ENCODE peak calls at places on chromosomes 3 and 15, in six cellular contexts. One of them, this sample, is unnamed.

GRCh38 chr15:31091531-31091930 is 10.0 kb downstream of the TRPM1 start:
- DNase-seq in Calu3: no peak
- DNase-seq in heart left ventricle: no peak
- DNase-seq in GM23338: no peak
- DNase-seq in sigmoid colon: no peak
- DNase-seq in activated CD8-positive, alpha-beta T cell treated with anti-CD3 and anti-CD28 coated beads for 36 hours: no peak
- DNase-seq in this sample: no peak

GRCh38 chr3:59856921-59857320 is 807.1 kb upstream of the CFAP20DC start:
- DNase-seq in heart left ventricle: no peak
- DNase-seq in activated CD8-positive, alpha-beta T cell treated with anti-CD3 and anti-CD28 coated beads for 36 hours: no peak
- DNase-seq in sigmoid colon: no peak
- DNase-seq in GM23338: no peak
- DNase-seq in Calu3: no peak
- DNase-seq in this sample: no peak

GRCh38 chr3:29644261-29644660 is 363.4 kb downstream of the RBMS3 start:
- DNase-seq in activated CD8-positive, alpha-beta T cell treated with anti-CD3 and anti-CD28 coated beads for 36 hours: no peak
- DNase-seq in Calu3: no peak
- DNase-seq in heart left ventricle: no peak
- DNase-seq in GM23338: no peak
- DNase-seq in sigmoid colon: no peak
- DNase-seq in this sample: no peak

GRCh38 chr15:27260523-27260922 is 289.5 kb downstream of the GABRG3 start:
- DNase-seq in GM23338: no peak
- DNase-seq in activated CD8-positive, alpha-beta T cell treated with anti-CD3 and anti-CD28 coated beads for 36 hours: no peak
- DNase-seq in sigmoid colon: no peak
- DNase-seq in Calu3: no peak
- DNase-seq in heart left ventricle: no peak
- DNase-seq in this sample: no peak

GRCh38 chr3:126846316-126846715 is 136.6 kb upstream of the PLXNA1 start:
- DNase-seq in activated CD8-positive, alpha-beta T cell treated with anti-CD3 and anti-CD28 coated beads for 36 hours: no peak
- DNase-seq in GM23338: no peak
- DNase-seq in heart left ventricle: no peak
- DNase-seq in sigmoid colon: no peak
- DNase-seq in Calu3: no peak
- DNase-seq in this sample: no peak

GRCh38 chr3:160801386-160802118 is 45.5 kb downstream of the PPM1L start:
- DNase-seq in sigmoid colon: peak
- DNase-seq in heart left ventricle: no peak
- DNase-seq in GM23338: no peak
- DNase-seq in activated CD8-positive, alpha-beta T cell treated with anti-CD3 and anti-CD28 coated beads for 36 hours: peak
- DNase-seq in Calu3: no peak
- DNase-seq in this sample: peak

GRCh38 chr3:63795438-63795837 is 23.7 kb upstream of the C3orf49 start:
- DNase-seq in activated CD8-positive, alpha-beta T cell treated with anti-CD3 and anti-CD28 coated beads for 36 hours: no peak
- DNase-seq in Calu3: no peak
- DNase-seq in sigmoid colon: no peak
- DNase-seq in heart left ventricle: no peak
- DNase-seq in GM23338: no peak
- DNase-seq in this sample: no peak

GRCh38 chr15:81274932-81275341 is 49.0 kb downstream of the STARD5 start:
- DNase-seq in Calu3: peak
- DNase-seq in heart left ventricle: peak
- DNase-seq in GM23338: peak
- DNase-seq in activated CD8-positive, alpha-beta T cell treated with anti-CD3 and anti-CD28 coated beads for 36 hours: peak
- DNase-seq in sigmoid colon: peak
- DNase-seq in this sample: peak

GRCh38 chr3:173938159-173938558 is 540.6 kb downstream of the NLGN1 start:
- DNase-seq in sigmoid colon: no peak
- DNase-seq in heart left ventricle: no peak
- DNase-seq in GM23338: peak
- DNase-seq in activated CD8-positive, alpha-beta T cell treated with anti-CD3 and anti-CD28 coated beads for 36 hours: no peak
- DNase-seq in Calu3: no peak
- DNase-seq in this sample: no peak

GRCh38 chr15:25510146-25510545 is 71.3 kb upstream of the UBE3A start:
- DNase-seq in Calu3: no peak
- DNase-seq in GM23338: no peak
- DNase-seq in heart left ventricle: no peak
- DNase-seq in activated CD8-positive, alpha-beta T cell treated with anti-CD3 and anti-CD28 coated beads for 36 hours: no peak
- DNase-seq in sigmoid colon: no peak
- DNase-seq in this sample: no peak

GRCh38 chr3:39446444-39446843 is 21.0 kb upstream of the MOBP start:
- DNase-seq in activated CD8-positive, alpha-beta T cell treated with anti-CD3 and anti-CD28 coated beads for 36 hours: no peak
- DNase-seq in heart left ventricle: no peak
- DNase-seq in sigmoid colon: no peak
- DNase-seq in Calu3: no peak
- DNase-seq in GM23338: no peak
- DNase-seq in this sample: no peak

GRCh38 chr3:197491923-197492664 is 63.7 kb downstream of the BDH1 start:
- DNase-seq in Calu3: no peak
- DNase-seq in activated CD8-positive, alpha-beta T cell treated with anti-CD3 and anti-CD28 coated beads for 36 hours: no peak
- DNase-seq in GM23338: no peak
- DNase-seq in sigmoid colon: no peak
- DNase-seq in heart left ventricle: no peak
- DNase-seq in this sample: no peak

GRCh38 chr3:197487911-197488391 is 67.8 kb downstream of the BDH1 start:
- DNase-seq in Calu3: peak
- DNase-seq in heart left ventricle: peak
- DNase-seq in sigmoid colon: no peak
- DNase-seq in GM23338: no peak
- DNase-seq in activated CD8-positive, alpha-beta T cell treated with anti-CD3 and anti-CD28 coated beads for 36 hours: no peak
- DNase-seq in this sample: no peak

GRCh38 chr3:197491478-197491877 is 64.3 kb downstream of the BDH1 start:
- DNase-seq in GM23338: no peak
- DNase-seq in heart left ventricle: no peak
- DNase-seq in Calu3: no peak
- DNase-seq in sigmoid colon: no peak
- DNase-seq in activated CD8-positive, alpha-beta T cell treated with anti-CD3 and anti-CD28 coated beads for 36 hours: no peak
- DNase-seq in this sample: no peak

GRCh38 chr3:197490659-197491058 is 65.1 kb downstream of the BDH1 start:
- DNase-seq in activated CD8-positive, alpha-beta T cell treated with anti-CD3 and anti-CD28 coated beads for 36 hours: no peak
- DNase-seq in GM23338: no peak
- DNase-seq in sigmoid colon: no peak
- DNase-seq in Calu3: no peak
- DNase-seq in heart left ventricle: no peak
- DNase-seq in this sample: no peak

DNA sequence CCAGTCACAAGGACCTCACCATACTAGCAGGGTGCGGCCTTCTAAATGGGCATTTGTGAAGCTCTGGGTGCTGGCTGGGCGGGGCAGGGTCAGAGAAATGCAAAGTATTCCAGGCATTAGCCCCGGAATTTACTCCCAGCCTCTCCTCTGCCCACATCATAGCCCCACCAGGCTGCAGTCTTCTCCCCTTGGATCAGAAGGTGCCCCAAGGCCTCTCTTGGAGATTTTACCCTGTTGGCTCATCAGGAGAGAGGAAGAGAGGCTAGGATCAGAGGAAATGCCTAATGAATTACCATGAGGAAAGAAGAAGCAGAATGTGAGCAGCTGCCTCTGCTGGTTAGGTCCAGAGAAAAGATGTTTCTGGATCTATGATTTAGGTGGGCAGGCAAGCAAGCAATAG is 65.7 kb downstream of the BDH1 start:
- DNase-seq in sigmoid colon: no peak
- DNase-seq in activated CD8-positive, alpha-beta T cell treated with anti-CD3 and anti-CD28 coated beads for 36 hours: no peak
- DNase-seq in heart left ventricle: no peak
- DNase-seq in GM23338: no peak
- DNase-seq in Calu3: peak
- DNase-seq in this sample: no peak
- TF ChIP-seq CTCF in sigmoid colon: no peak
- TF ChIP-seq CTCF in activated CD8-positive, alpha-beta T cell treated with anti-CD3 and anti-CD28 coated beads for 36 hours: no peak
- TF ChIP-seq CTCF in heart left ventricle: no peak
- TF ChIP-seq CTCF in GM23338: no peak
- TF ChIP-seq CTCF in Calu3: no peak
- TF ChIP-seq CTCF in this sample: no peak

GRCh38 chr15:67254238-67255175 is at the start of the genes AAGAB and IQCH:
- DNase-seq in GM23338: peak
- DNase-seq in heart left ventricle: peak
- DNase-seq in activated CD8-positive, alpha-beta T cell treated with anti-CD3 and anti-CD28 coated beads for 36 hours: peak
- DNase-seq in Calu3: peak
- DNase-seq in sigmoid colon: peak
- DNase-seq in this sample: peak
- TF ChIP-seq CTCF in GM23338: no peak
- TF ChIP-seq CTCF in heart left ventricle: peak
- TF ChIP-seq CTCF in activated CD8-positive, alpha-beta T cell treated with anti-CD3 and anti-CD28 coated beads for 36 hours: no peak
- TF ChIP-seq CTCF in Calu3: no peak
- TF ChIP-seq CTCF in sigmoid colon: no peak
- TF ChIP-seq CTCF in this sample: peak

DNA sequence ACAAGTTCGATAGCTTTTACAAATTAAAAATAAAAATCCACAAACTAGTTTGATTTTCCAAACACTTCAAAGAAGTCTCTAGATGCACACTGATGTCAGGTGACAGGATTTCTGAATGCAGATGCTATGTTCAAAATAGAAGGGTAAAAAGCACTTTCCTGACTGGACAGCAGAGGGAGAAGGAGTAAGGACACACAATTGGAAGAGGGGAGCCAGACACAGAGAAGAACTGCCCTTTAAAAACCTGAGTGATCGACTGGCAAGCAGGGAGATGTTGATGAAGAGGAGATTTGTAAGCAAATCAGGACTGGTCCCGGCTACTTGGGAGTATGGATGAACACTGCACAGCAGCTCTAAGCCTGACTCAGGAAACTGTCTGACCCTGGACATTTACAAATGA is 612.8 kb downstream of the MAGI1 start:
- DNase-seq in sigmoid colon: no peak
- DNase-seq in activated CD8-positive, alpha-beta T cell treated with anti-CD3 and anti-CD28 coated beads for 36 hours: no peak
- DNase-seq in heart left ventricle: no peak
- DNase-seq in GM23338: peak
- DNase-seq in Calu3: peak
- DNase-seq in this sample: no peak
- TF ChIP-seq CTCF in sigmoid colon: peak
- TF ChIP-seq CTCF in activated CD8-positive, alpha-beta T cell treated with anti-CD3 and anti-CD28 coated beads for 36 hours: no peak
- TF ChIP-seq CTCF in heart left ventricle: peak
- TF ChIP-seq CTCF in GM23338: peak
- TF ChIP-seq CTCF in Calu3: no peak
- TF ChIP-seq CTCF in this sample: no peak

DNA sequence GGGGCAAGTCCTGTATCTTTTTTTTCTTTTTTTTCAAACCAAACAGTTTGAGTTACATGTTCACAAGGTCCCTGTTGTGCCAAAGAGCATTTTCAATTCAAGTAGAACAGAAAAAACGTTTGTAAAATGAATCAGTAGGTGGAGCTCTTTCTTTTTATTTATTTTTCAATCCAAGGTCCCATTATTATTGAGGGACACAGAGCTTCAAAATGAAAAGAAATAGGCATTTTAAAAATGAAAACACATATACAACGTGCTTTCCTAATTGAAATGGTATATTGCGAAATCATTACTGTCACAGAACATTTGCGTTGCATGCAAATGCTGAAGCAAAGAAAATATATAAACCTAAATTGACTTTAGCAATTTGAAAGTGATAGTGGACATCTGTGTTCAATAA is 711.0 kb downstream of the MECOM start:
- DNase-seq in Calu3: no peak
- DNase-seq in GM23338: no peak
- DNase-seq in heart left ventricle: no peak
- DNase-seq in sigmoid colon: no peak
- DNase-seq in activated CD8-positive, alpha-beta T cell treated with anti-CD3 and anti-CD28 coated beads for 36 hours: no peak
- DNase-seq in this sample: no peak
- TF ChIP-seq CTCF in Calu3: no peak
- TF ChIP-seq CTCF in GM23338: no peak
- TF ChIP-seq CTCF in heart left ventricle: peak
- TF ChIP-seq CTCF in sigmoid colon: no peak
- TF ChIP-seq CTCF in activated CD8-positive, alpha-beta T cell treated with anti-CD3 and anti-CD28 coated beads for 36 hours: no peak
- TF ChIP-seq CTCF in this sample: no peak

GRCh38 chr15:41018534-41018933 is 65.3 kb downstream of the CHAC1 start:
- DNase-seq in GM23338: peak
- DNase-seq in sigmoid colon: no peak
- DNase-seq in heart left ventricle: no peak
- DNase-seq in activated CD8-positive, alpha-beta T cell treated with anti-CD3 and anti-CD28 coated beads for 36 hours: no peak
- DNase-seq in Calu3: peak
- DNase-seq in this sample: no peak
- TF ChIP-seq CTCF in GM23338: peak
- TF ChIP-seq CTCF in sigmoid colon: no peak
- TF ChIP-seq CTCF in heart left ventricle: peak
- TF ChIP-seq CTCF in activated CD8-positive, alpha-beta T cell treated with anti-CD3 and anti-CD28 coated beads for 36 hours: no peak
- TF ChIP-seq CTCF in Calu3: no peak
- TF ChIP-seq CTCF in this sample: no peak

GRCh38 chr15:44427756-44428724 is 611 bp downstream of the CTDSPL2 start:
- DNase-seq in sigmoid colon: no peak
- DNase-seq in activated CD8-positive, alpha-beta T cell treated with anti-CD3 and anti-CD28 coated beads for 36 hours: no peak
- DNase-seq in heart left ventricle: no peak
- DNase-seq in Calu3: peak
- DNase-seq in GM23338: peak
- DNase-seq in this sample: no peak
- TF ChIP-seq CTCF in sigmoid colon: no peak
- TF ChIP-seq CTCF in activated CD8-positive, alpha-beta T cell treated with anti-CD3 and anti-CD28 coated beads for 36 hours: no peak
- TF ChIP-seq CTCF in heart left ventricle: no peak
- TF ChIP-seq CTCF in Calu3: no peak
- TF ChIP-seq CTCF in GM23338: no peak
- TF ChIP-seq CTCF in this sample: no peak

This sample was measured in GM13977.